ENCODE peak calls at places on chromosomes 7 and 10, in four cellular contexts. One of them, this sample, is unnamed.

GRCh38 chr10:10785627-10786333 is 231.9 kb upstream of the CELF2 start:
- DNase-seq in HepG2: no peak
- DNase-seq in GM12878: no peak
- DNase-seq in K562: no peak
- DNase-seq in this sample: no peak

GRCh38 chr10:33274096-33274785 is 60.2 kb downstream of the NRP1 start:
- DNase-seq in HepG2: no peak
- DNase-seq in GM12878: no peak
- DNase-seq in K562: no peak
- DNase-seq in this sample: no peak

GRCh38 chr7:69722836-69723235 is 124.6 kb downstream of the AUTS2 start:
- DNase-seq in HepG2: no peak
- DNase-seq in GM12878: no peak
- DNase-seq in K562: no peak
- DNase-seq in this sample: no peak

GRCh38 chr7:480531-481218 is 39.0 kb downstream of the PDGFA start:
- DNase-seq in HepG2: no peak
- DNase-seq in GM12878: no peak
- DNase-seq in K562: peak
- DNase-seq in this sample: no peak

GRCh38 chr7:24503511-24503910 is 69.7 kb upstream of the PALS2 start:
- DNase-seq in HepG2: no peak
- DNase-seq in GM12878: no peak
- DNase-seq in K562: no peak
- DNase-seq in this sample: no peak

GRCh38 chr7:80151274-80151665 is 16.6 kb downstream of the GNAI1 start:
- DNase-seq in HepG2: no peak
- DNase-seq in GM12878: no peak
- DNase-seq in K562: no peak
- DNase-seq in this sample: no peak

GRCh38 chr7:108094933-108095710 is 35.0 kb downstream of the LAMB4 start:
- DNase-seq in HepG2: peak
- DNase-seq in GM12878: no peak
- DNase-seq in K562: no peak
- DNase-seq in this sample: no peak

GRCh38 chr10:79454259-79454658 is 8.8 kb upstream of the ZCCHC24 start:
- DNase-seq in HepG2: no peak
- DNase-seq in GM12878: no peak
- DNase-seq in K562: no peak
- DNase-seq in this sample: no peak

GRCh38 chr10:11600280-11600679 is 11.2 kb downstream of the USP6NL start:
- DNase-seq in HepG2: no peak
- DNase-seq in GM12878: no peak
- DNase-seq in K562: no peak
- DNase-seq in this sample: no peak

GRCh38 chr7:5433181-5433580 is 9.5 kb upstream of the TNRC18 start:
- DNase-seq in HepG2: no peak
- DNase-seq in GM12878: no peak
- DNase-seq in K562: no peak
- DNase-seq in this sample: no peak

GRCh38 chr10:92490387-92490786 is 83.5 kb downstream of the IDE start:
- DNase-seq in HepG2: no peak
- DNase-seq in GM12878: no peak
- DNase-seq in K562: no peak
- DNase-seq in this sample: no peak

GRCh38 chr7:102993532-102994029 is 80.8 kb downstream of the LRRC17 start:
- DNase-seq in HepG2: no peak
- DNase-seq in GM12878: no peak
- DNase-seq in K562: peak
- DNase-seq in this sample: no peak

GRCh38 chr10:66747451-66747850 is 178.4 kb upstream of the LRRTM3 start:
- DNase-seq in HepG2: no peak
- DNase-seq in GM12878: no peak
- DNase-seq in K562: no peak
- DNase-seq in this sample: no peak

GRCh38 chr7:47812460-47813136 is 135.7 kb downstream of the PKD1L1 start:
- DNase-seq in HepG2: no peak
- DNase-seq in GM12878: no peak
- DNase-seq in K562: no peak
- DNase-seq in this sample: no peak

GRCh38 chr10:132376394-132376851 is 20.6 kb upstream of the PWWP2B start:
- DNase-seq in HepG2: no peak
- DNase-seq in GM12878: no peak
- DNase-seq in K562: no peak
- DNase-seq in this sample: no peak

GRCh38 chr7:128974241-128974934 is 36.7 kb downstream of the IRF5 start:
- DNase-seq in HepG2: no peak
- DNase-seq in GM12878: no peak
- DNase-seq in K562: no peak
- DNase-seq in this sample: no peak

GRCh38 chr10:79243211-79244067 is 103.8 kb upstream of the PPIF start:
- DNase-seq in HepG2: no peak
- DNase-seq in GM12878: no peak
- DNase-seq in K562: no peak
- DNase-seq in this sample: peak

GRCh38 chr7:133419036-133419435 is 166.2 kb downstream of the EXOC4 start:
- DNase-seq in HepG2: no peak
- DNase-seq in GM12878: no peak
- DNase-seq in K562: no peak
- DNase-seq in this sample: no peak

GRCh38 chr10:80472234-80473095 is 18.4 kb downstream of the TSPAN14 start:
- DNase-seq in HepG2: no peak
- DNase-seq in GM12878: peak
- DNase-seq in K562: no peak
- DNase-seq in this sample: no peak

GRCh38 chr10:102744374-102745051 is 765 bp downstream of the WBP1L start:
- DNase-seq in HepG2: no peak
- DNase-seq in GM12878: no peak
- DNase-seq in K562: peak
- DNase-seq in this sample: no peak

GRCh38 chr10:119138341-119139306 is 26.9 kb downstream of the SFXN4 start:
- DNase-seq in HepG2: no peak
- DNase-seq in GM12878: no peak
- DNase-seq in K562: no peak
- DNase-seq in this sample: no peak

GRCh38 chr7:159049266-159050025 is 95.2 kb downstream of the VIPR2 start:
- DNase-seq in HepG2: no peak
- DNase-seq in GM12878: no peak
- DNase-seq in K562: no peak
- DNase-seq in this sample: no peak

GRCh38 chr10:133139561-133140065 is 20.4 kb upstream of the KNDC1 start:
- DNase-seq in HepG2: no peak
- DNase-seq in GM12878: no peak
- DNase-seq in K562: no peak
- DNase-seq in this sample: peak

GRCh38 chr10:30812018-30812851 is 182.7 kb upstream of the LYZL2 start:
- DNase-seq in HepG2: no peak
- DNase-seq in GM12878: no peak
- DNase-seq in K562: no peak
- DNase-seq in this sample: no peak

GRCh38 chr7:147013820-147014219 is 897.2 kb downstream of the CNTNAP2 start:
- DNase-seq in HepG2: no peak
- DNase-seq in GM12878: no peak
- DNase-seq in K562: no peak
- DNase-seq in this sample: no peak

GRCh38 chr7:148078126-148078525 is 512.4 kb upstream of the C7orf33 start:
- DNase-seq in HepG2: no peak
- DNase-seq in GM12878: no peak
- DNase-seq in K562: no peak
- DNase-seq in this sample: no peak

GRCh38 chr7:47568569-47568968 is 13.3 kb downstream of the TNS3 start:
- DNase-seq in HepG2: no peak
- DNase-seq in GM12878: no peak
- DNase-seq in K562: no peak
- DNase-seq in this sample: no peak

DNA sequence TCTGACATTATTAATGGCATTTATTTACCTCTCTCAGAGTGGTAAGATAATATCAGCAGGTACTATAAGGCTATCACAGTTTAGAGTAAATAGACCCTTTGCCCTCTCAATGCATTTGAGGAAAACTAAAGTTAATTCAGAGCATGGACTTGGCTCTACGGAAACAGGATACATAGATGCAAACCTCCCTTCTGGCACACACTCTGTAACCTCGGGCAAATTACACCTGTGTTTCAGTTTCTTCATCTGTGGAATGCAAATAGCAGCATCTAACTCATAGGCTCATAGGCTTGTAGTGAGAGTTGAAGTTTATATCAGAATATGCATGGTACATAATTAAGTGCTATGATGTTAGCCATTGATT is 5.6 kb downstream of the RAPGEF5 start:
- DNase-seq in HepG2: peak
- DNase-seq in GM12878: peak
- DNase-seq in K562: no peak
- DNase-seq in this sample: no peak
- TF ChIP-seq CBX5 in HepG2: no peak
- TF ChIP-seq CBX5 in GM12878: no peak
- TF ChIP-seq CBX5 in K562: no peak
- TF ChIP-seq CBX5 in this sample: no peak

GRCh38 chr10:86341361-86341811 is 25.2 kb downstream of the GRID1 start:
- DNase-seq in HepG2: no peak
- DNase-seq in GM12878: no peak
- DNase-seq in K562: no peak
- DNase-seq in this sample: no peak
- TF ChIP-seq CBX5 in HepG2: no peak
- TF ChIP-seq CBX5 in GM12878: no peak
- TF ChIP-seq CBX5 in K562: no peak
- TF ChIP-seq CBX5 in this sample: no peak

GRCh38 chr7:116455009-116455408 is 44.5 kb upstream of the CAV2 start:
- DNase-seq in HepG2: no peak
- DNase-seq in GM12878: no peak
- DNase-seq in K562: no peak
- DNase-seq in this sample: no peak
- TF ChIP-seq CBX5 in HepG2: no peak
- TF ChIP-seq CBX5 in GM12878: no peak
- TF ChIP-seq CBX5 in K562: no peak
- TF ChIP-seq CBX5 in this sample: no peak

GRCh38 chr7:88318196-88318595 is 11.5 kb upstream of the STEAP4 start:
- DNase-seq in HepG2: no peak
- DNase-seq in GM12878: no peak
- DNase-seq in K562: no peak
- DNase-seq in this sample: no peak
- TF ChIP-seq CBX5 in HepG2: no peak
- TF ChIP-seq CBX5 in GM12878: no peak
- TF ChIP-seq CBX5 in K562: no peak
- TF ChIP-seq CBX5 in this sample: no peak

GRCh38 chr7:120550494-120551048 is 277.6 kb downstream of the KCND2 start:
- DNase-seq in HepG2: no peak
- DNase-seq in GM12878: no peak
- DNase-seq in K562: no peak
- DNase-seq in this sample: no peak
- TF ChIP-seq CBX5 in HepG2: no peak
- TF ChIP-seq CBX5 in GM12878: no peak
- TF ChIP-seq CBX5 in K562: no peak
- TF ChIP-seq CBX5 in this sample: no peak

GRCh38 chr10:88707429-88708110 is 1.5 kb downstream of the LIPK start:
- DNase-seq in HepG2: no peak
- DNase-seq in GM12878: no peak
- DNase-seq in K562: no peak
- DNase-seq in this sample: no peak
- TF ChIP-seq CBX5 in HepG2: no peak
- TF ChIP-seq CBX5 in GM12878: no peak
- TF ChIP-seq CBX5 in K562: no peak
- TF ChIP-seq CBX5 in this sample: no peak

GRCh38 chr7:51647931-51648351 is 331.3 kb upstream of the COBL start:
- DNase-seq in HepG2: peak
- DNase-seq in GM12878: no peak
- DNase-seq in K562: no peak
- DNase-seq in this sample: no peak
- TF ChIP-seq CBX5 in HepG2: no peak
- TF ChIP-seq CBX5 in GM12878: no peak
- TF ChIP-seq CBX5 in K562: no peak
- TF ChIP-seq CBX5 in this sample: no peak

This sample was measured in H1.